ENCODE peak calls at places on chromosomes 12 and 14, in eight cellular contexts. P, N, C, Q, J, U, E and H are unnamed samples.

GRCh38 chr12:105315130-105315529 is 15.4 kb upstream of the C12orf75 start:
- DNase-seq in C (no peak), U (no peak), E (no peak), J (no peak), Q (no peak), P (no peak), N (no peak), H (no peak)

GRCh38 chr12:2266666-2267623 is 214.2 kb downstream of the CACNA1C start:
- DNase-seq in N (no peak), J (no peak), E (no peak), U (no peak), P (no peak), Q (no peak), C (no peak), H (no peak)

GRCh38 chr12:47927346-47927745 is 22.6 kb upstream of the VDR start:
- DNase-seq in Q (no peak), J (no peak), N (no peak), C (no peak), P (no peak), E (no peak), U (no peak), H (no peak)

GRCh38 chr14:67773844-67774377 is 42.5 kb downstream of the ZFYVE26 start:
- DNase-seq in U (no peak), N (no peak), E (no peak), J (no peak), Q (no peak), P (no peak), C (no peak), H (no peak)

GRCh38 chr12:85779768-85780167 is 56.4 kb downstream of the RASSF9 start:
- DNase-seq in J (no peak), E (no peak), Q (no peak), C (no peak), N (no peak), U (no peak), P (no peak), H (no peak)

GRCh38 chr12:69601962-69602685 is 8.6 kb downstream of the LRRC10 start:
- DNase-seq in Q (no peak), J (no peak), C (no peak), N (no peak), P (no peak), U (no peak), E (no peak), H (no peak)

GRCh38 chr12:29782821-29783772 is 645 bp downstream of the TMTC1 start:
- DNase-seq in P (peak), J (no peak), N (peak), E (peak), Q (no peak), C (peak), U (no peak), H (peak)

GRCh38 chr14:69004731-69005431 is 25.8 kb upstream of the ACTN1 start:
- DNase-seq in J (no peak), Q (no peak), C (no peak), E (peak), U (no peak), N (no peak), P (no peak), H (no peak)

GRCh38 chr12:95837240-95838038 is 21.3 kb upstream of the SNRPF start:
- DNase-seq in N (no peak), U (no peak), J (no peak), C (no peak), P (no peak), E (no peak), Q (no peak), H (no peak)

GRCh38 chr14:52730708-52731111 is 744 bp downstream of the STYX start:
- DNase-seq in C (peak), P (no peak), J (no peak), N (no peak), E (no peak), Q (no peak), U (no peak), H (no peak)

GRCh38 chr14:93183596-93184317 is 940 bp downstream of the MOAP1 start:
- DNase-seq in P (no peak), E (no peak), Q (no peak), C (no peak), U (no peak), J (no peak), N (no peak), H (no peak)

GRCh38 chr12:92107094-92107493 is 38.6 kb downstream of the BTG1 start:
- DNase-seq in J (no peak), N (no peak), E (no peak), C (no peak), U (no peak), Q (no peak), P (no peak), H (no peak)

GRCh38 chr12:129911437-129912049 is 7.7 kb upstream of the TMEM132D start:
- DNase-seq in P (peak), Q (no peak), N (no peak), C (peak), J (no peak), U (no peak), E (peak), H (peak)

GRCh38 chr14:66284346-66284745 is 201.8 kb upstream of the CCDC196 start:
- DNase-seq in J (peak), Q (no peak), P (no peak), C (no peak), U (no peak), E (no peak), N (no peak), H (no peak)

GRCh38 chr14:20295067-20295466 is 10.7 kb downstream of the TTC5 start:
- DNase-seq in P (no peak), J (no peak), C (no peak), E (no peak), N (no peak), Q (no peak), U (no peak), H (no peak)

GRCh38 chr12:62259311-62259992 is 752 bp upstream of the USP15 start:
- DNase-seq in U (no peak), P (peak), Q (no peak), E (no peak), N (no peak), C (peak), J (no peak), H (no peak)

GRCh38 chr14:75672588-75673192 is 11.6 kb downstream of the TTLL5 start:
- DNase-seq in Q (no peak), J (no peak), C (no peak), N (no peak), E (no peak), U (no peak), P (no peak), H (no peak)

GRCh38 chr12:44812062-44812461 is 64.1 kb downstream of the NELL2 start:
- DNase-seq in C (no peak), N (no peak), P (no peak), E (no peak), Q (peak), U (no peak), J (no peak), H (peak)

GRCh38 chr12:131491887-131492490 is 218.9 kb upstream of the SFSWAP start:
- DNase-seq in U (no peak), Q (no peak), N (no peak), P (no peak), J (no peak), E (no peak), C (no peak), H (no peak)

GRCh38 chr12:40691913-40692616 is at the start of gene CNTN1:
- DNase-seq in Q (no peak), P (peak), J (peak), N (peak), E (no peak), U (no peak), C (no peak), H (peak)

GRCh38 chr12:47121146-47121545 is 41.4 kb upstream of the AMIGO2 start:
- DNase-seq in U (no peak), P (no peak), J (no peak), E (no peak), N (no peak), Q (no peak), C (no peak), H (no peak)

GRCh38 chr14:70714055-70714550 is 72.4 kb downstream of the TTC9 start:
- DNase-seq in U (peak), E (peak), Q (peak), N (no peak), J (no peak), C (peak), P (peak), H (peak)

GRCh38 chr12:1320021-1320420 is 274.4 kb downstream of the FBXL14 start:
- DNase-seq in Q (no peak), N (no peak), U (no peak), J (no peak), P (no peak), C (no peak), E (no peak), H (no peak)